ENCODE peak calls at places on chromosomes 13 and 19, in five cellular contexts. X is activated CD8-positive, alpha-beta T cell treated with anti-CD3 and anti-CD28 coated beads, Interleukin-2, amount 10 ng/mL, durations not matched to agents 7 days and 5 days; K is LHCN-M2; V is NT2/D1; E is T-helper 2 cell. Q is an unnamed sample.

GRCh38 chr19:54660967-54661366 is 1.8 kb upstream of the LILRB4 start:
- DNase-seq in X (no peak), K (no peak), V (no peak), E (no peak), Q (no peak)

GRCh38 chr13:97921146-97921776 is 32.2 kb upstream of the IPO5 start:
- DNase-seq in X (no peak), K (no peak), V (no peak), E (no peak), Q (no peak)

GRCh38 chr19:33514885-33515485 is 6.6 kb downstream of the PEPD start:
- DNase-seq in X (no peak), K (peak; percentile 83), V (no peak), E (no peak), Q (no peak)

GRCh38 chr19:42121666-42122069 is 10.6 kb downstream of the POU2F2 start:
- DNase-seq in X (peak; percentile 70), K (peak; percentile 41), V (no peak), E (peak; percentile 63), Q (peak; percentile 71)

GRCh38 chr13:98405107-98405571 is 171.8 kb downstream of the STK24 start:
- DNase-seq in X (no peak), K (no peak), V (peak; percentile 56), E (no peak), Q (no peak)

GRCh38 chr13:99018418-99019180 is 40.7 kb upstream of the DOCK9 start:
- DNase-seq in X (no peak), K (peak; percentile 74), V (no peak), E (no peak), Q (no peak)

GRCh38 chr19:45952691-45953505 is 20.8 kb downstream of the NOVA2 start:
- DNase-seq in X (peak; percentile 66), K (peak; percentile 30), V (peak; percentile 65), E (peak; percentile 24), Q (no peak)

GRCh38 chr13:112253631-112254030 is 122.5 kb upstream of the SPACA7 start:
- DNase-seq in X (no peak), K (no peak), V (no peak), E (no peak), Q (no peak)

GRCh38 chr19:21604351-21604926 is 99.0 kb downstream of the ZNF429 start:
- DNase-seq in X (peak; percentile 37), K (peak; percentile 55), V (peak; percentile 70), E (no peak), Q (no peak)

GRCh38 chr19:47839411-47839810 is 17.7 kb downstream of the CRX start:
- DNase-seq in X (no peak), K (no peak), V (no peak), E (no peak), Q (no peak)

GRCh38 chr13:50319603-50320296 is 304.5 kb downstream of the KCNRG start:
- DNase-seq in X (no peak), K (peak; percentile 45), V (no peak), E (no peak), Q (no peak)

GRCh38 chr19:42111811-42112210 is 20.4 kb downstream of the POU2F2 start:
- DNase-seq in X (no peak), K (no peak), V (no peak), E (no peak), Q (no peak)

GRCh38 chr13:33323766-33324525 is 38.4 kb upstream of the STARD13 start:
- DNase-seq in X (no peak), K (peak; percentile 81), V (no peak), E (no peak), Q (no peak)

GRCh38 chr13:48349525-48349924 is 46.0 kb downstream of the RB1 start:
- DNase-seq in X (no peak), K (no peak), V (no peak), E (no peak), Q (no peak)

GRCh38 chr19:48400018-48400742 is 6.7 kb downstream of the GRIN2D start:
- DNase-seq in X (no peak), K (peak; percentile 59), V (no peak), E (peak; percentile 34), Q (no peak)

GRCh38 chr13:23718916-23719470 is 148.8 kb downstream of the TNFRSF19 start:
- DNase-seq in X (no peak), K (no peak), V (no peak), E (no peak), Q (no peak)

GRCh38 chr19:12546068-12546467 is 5.2 kb downstream of the ZNF564 start:
- DNase-seq in X (no peak), K (no peak), V (no peak), E (no peak), Q (no peak)

GRCh38 chr13:43235028-43235427 is 211.6 kb downstream of the DNAJC15 start:
- DNase-seq in X (no peak), K (no peak), V (no peak), E (no peak), Q (no peak)

GRCh38 chr19:4851551-4852290 is 15.7 kb downstream of the PLIN3 start:
- DNase-seq in X (peak; percentile 80), K (peak; percentile 43), V (peak; percentile 62), E (peak; percentile 63), Q (peak; percentile 59)

GRCh38 chr13:94249512-94249911 is 230.0 kb downstream of the DCT start:
- DNase-seq in X (no peak), K (peak; percentile 90), V (peak; percentile 84), E (no peak), Q (no peak)

GRCh38 chr19:12994701-12995595 is at the start of gene NFIX:
- DNase-seq in X (peak; percentile 65), K (peak; percentile 59), V (no peak), E (peak; percentile 46), Q (peak; percentile 24)

GRCh38 chr19:35090795-35091214 is 24.8 kb upstream of the FXYD3 start:
- DNase-seq in X (no peak), K (no peak), V (no peak), E (no peak), Q (no peak)

GRCh38 chr19:38975861-38976271 is 324 bp upstream of the FBXO17 start:
- DNase-seq in X (no peak), K (peak; percentile 21), V (no peak), E (no peak), Q (no peak)

GRCh38 chr13:46663216-46663615 is 110.2 kb downstream of the LRCH1 start:
- DNase-seq in X (no peak), K (no peak), V (no peak), E (no peak), Q (no peak)

GRCh38 chr19:6509118-6509971 is 7.2 kb upstream of the TUBB4A start:
- DNase-seq in X (no peak), K (no peak), V (no peak), E (no peak), Q (no peak)

GRCh38 chr19:47623921-47624391 is 15.0 kb downstream of the BICRA start:
- DNase-seq in X (no peak), K (no peak), V (no peak), E (no peak), Q (no peak)

GRCh38 chr19:40264314-40265054 is 20.7 kb downstream of the AKT2 start:
- DNase-seq in X (no peak), K (no peak), V (no peak), E (no peak), Q (no peak)

GRCh38 chr19:42857544-42857867 is 22.0 kb downstream of the PSG1 start:
- DNase-seq in X (no peak), K (no peak), V (no peak), E (no peak), Q (no peak)

GRCh38 chr13:51534075-51534817 is 50.0 kb upstream of the WDFY2 start:
- DNase-seq in X (peak; percentile 76), K (peak; percentile 82), V (no peak), E (no peak), Q (peak; percentile 23)

GRCh38 chr13:25872871-25873607 is 178.8 kb downstream of the SHISA2 start:
- DNase-seq in X (no peak), K (peak; percentile 49), V (no peak), E (no peak), Q (no peak)

GRCh38 chr13:74930402-74931165 is 551.4 kb downstream of the TBC1D4 start:
- DNase-seq in X (no peak), K (peak; percentile 75), V (no peak), E (no peak), Q (no peak)

GRCh38 chr19:17473041-17473440 is 2.7 kb downstream of the SLC27A1 start:
- DNase-seq in X (peak; percentile 42), K (peak; percentile 78), V (no peak), E (no peak), Q (no peak)

GRCh38 chr13:72126424-72126823 is 259.4 kb upstream of the DACH1 start:
- DNase-seq in X (no peak), K (peak; percentile 16), V (no peak), E (no peak), Q (no peak)

GRCh38 chr19:4952945-4953344 is 16.0 kb upstream of the KDM4B start:
- DNase-seq in X (no peak), K (no peak), V (no peak), E (no peak), Q (no peak)